ENCODE peak calls at places on chromosomes 7 and 10, in eight cellular contexts. O is PC-9, X is GM23248, D is neural progenitor cell, C is IMR-90, N is GM12878, G is fibroblast of lung, B is mammary epithelial cell. J is an unnamed sample. For H3K27me3 and H4K20me1, the result is how much of the 10 kb centered on the place peaks cover.

GRCh38 chr10:71631007-71631859 is 88.3 kb downstream of the C10orf105 start:
- DNase-seq in O (no peak), X (no peak), D (peak), C (no peak), N (no peak), G (no peak), B (no peak), J (no peak)

GRCh38 chr7:16695621-16696237 is 49.7 kb downstream of the BZW2 start:
- DNase-seq in O (peak), X (peak), D (peak), C (peak), N (no peak), G (peak), B (peak), J (no peak)

GRCh38 chr7:91249506-91250233 is 14.6 kb upstream of the FZD1 start:
- DNase-seq in O (peak), X (peak), D (no peak), C (peak), N (no peak), G (peak), B (peak), J (no peak)

GRCh38 chr7:135160098-135160857 is 10.2 kb downstream of the CYREN start:
- DNase-seq in O (no peak), X (peak), D (no peak), C (peak), N (no peak), G (peak), B (no peak), J (no peak)

GRCh38 chr10:122128357-122128756 is 139.4 kb downstream of the TACC2 start:
- DNase-seq in O (no peak), X (peak), D (no peak), C (peak), N (no peak), G (peak), B (no peak), J (no peak)

GRCh38 chr7:131620673-131621609 is 64.5 kb upstream of the PODXL start:
- DNase-seq in O (no peak), X (no peak), D (peak), C (peak), N (no peak), G (peak), B (peak), J (peak)

GRCh38 chr7:148584154-148584827 is 6.3 kb upstream of the C7orf33 start:
- DNase-seq in O (no peak), X (no peak), D (no peak), C (no peak), N (no peak), G (no peak), B (no peak), J (no peak)

GRCh38 chr10:117609095-117609821 is 66.7 kb downstream of the EMX2 start:
- DNase-seq in O (no peak), X (peak), D (no peak), C (peak), N (no peak), G (peak), B (peak), J (no peak)

GRCh38 chr10:124015991-124016390 is 77.4 kb downstream of the CHST15 start:
- DNase-seq in O (no peak), X (no peak), D (no peak), C (no peak), N (no peak), G (no peak), B (no peak), J (no peak)
- H3K27me3 ChIP-seq in O (under half), X (under half), D (under half), C (under half), N (under half), G (under half), B (under half), J (under half)

GRCh38 chr10:48760983-48761382 is 76.3 kb downstream of the WDFY4 start:
- DNase-seq in O (no peak), X (no peak), D (no peak), C (no peak), N (no peak), G (no peak), B (no peak), J (no peak)
- H4K20me1 ChIP-seq in O (under half), X (under half), D (under half), C (under half), N (under half), G (under half), B (under half), J (under half)

DNA sequence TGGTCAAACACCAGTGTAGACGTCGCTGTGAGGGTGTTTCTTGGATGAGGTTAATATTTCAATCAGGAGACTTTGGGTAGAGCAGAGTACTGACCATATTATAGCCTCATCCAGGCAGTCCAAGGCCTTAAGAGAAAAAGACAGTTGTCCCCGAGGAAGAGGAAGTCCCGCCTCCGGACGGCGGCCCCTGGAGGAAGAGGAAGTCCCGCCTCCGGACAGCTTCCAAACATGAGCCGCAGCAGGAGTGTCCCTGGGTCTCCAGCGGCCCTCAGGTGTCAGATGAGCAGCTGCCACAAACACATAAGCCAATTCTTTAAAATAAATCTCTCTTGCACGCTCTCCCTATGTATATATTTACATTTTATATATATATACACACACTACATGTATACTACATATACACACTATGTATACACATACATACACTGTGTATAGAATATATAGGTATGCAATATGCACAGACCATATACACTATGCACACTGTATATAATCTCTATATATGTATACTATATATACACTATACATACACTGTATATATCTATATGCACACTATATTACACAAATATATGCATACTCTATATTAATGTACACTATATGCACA is 37.5 kb downstream of the PWWP2B start:
- DNase-seq in O (no peak), X (no peak), D (no peak), C (no peak), N (no peak), G (no peak), B (no peak), J (no peak)
- H3K27me3 ChIP-seq in O (under half), X (under half), D (under half), C (under half), N (under half), G (under half), B (under half), J (under half)

GRCh38 chr10:96687317-96688012 is 32.8 kb downstream of the PIK3AP1 start:
- DNase-seq in O (no peak), X (no peak), D (no peak), C (no peak), N (no peak), G (no peak), B (no peak), J (no peak)

GRCh38 chr10:96690755-96691730 is 29.3 kb downstream of the PIK3AP1 start:
- DNase-seq in O (no peak), X (peak), D (no peak), C (peak), N (no peak), G (peak), B (no peak), J (no peak)

GRCh38 chr10:96691761-96692160 is 28.6 kb downstream of the PIK3AP1 start:
- DNase-seq in O (no peak), X (no peak), D (no peak), C (no peak), N (no peak), G (no peak), B (no peak), J (no peak)

GRCh38 chr10:96686514-96686913 is 33.8 kb downstream of the PIK3AP1 start:
- DNase-seq in O (no peak), X (no peak), D (no peak), C (no peak), N (no peak), G (no peak), B (no peak), J (no peak)

DNA sequence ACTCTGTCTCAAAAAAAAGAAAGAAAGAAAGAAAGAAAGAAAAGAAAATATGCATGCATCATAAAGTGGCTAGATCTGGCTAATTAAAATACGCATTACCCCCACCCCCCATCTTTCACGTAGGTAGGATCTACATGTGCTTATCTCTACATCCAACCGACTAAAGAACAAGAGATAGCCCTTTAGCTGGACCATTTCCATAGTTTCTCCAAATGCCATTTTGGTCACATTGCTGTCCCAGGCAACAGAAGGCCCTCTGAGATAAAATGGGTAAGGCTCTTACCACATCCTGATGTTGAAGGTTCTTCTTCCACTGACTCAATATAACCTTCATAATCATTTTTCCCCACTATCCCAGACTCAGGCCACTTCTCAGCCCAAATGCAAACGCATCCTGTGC is 31.5 kb downstream of the PIK3AP1 start:
- DNase-seq in O (no peak), X (no peak), D (no peak), C (no peak), N (no peak), G (no peak), B (no peak), J (no peak)
- H4K20me1 ChIP-seq in O (under half), X (under half), D (under half), C (under half), N (under half), G (under half), B (under half), J (under half)

DNA sequence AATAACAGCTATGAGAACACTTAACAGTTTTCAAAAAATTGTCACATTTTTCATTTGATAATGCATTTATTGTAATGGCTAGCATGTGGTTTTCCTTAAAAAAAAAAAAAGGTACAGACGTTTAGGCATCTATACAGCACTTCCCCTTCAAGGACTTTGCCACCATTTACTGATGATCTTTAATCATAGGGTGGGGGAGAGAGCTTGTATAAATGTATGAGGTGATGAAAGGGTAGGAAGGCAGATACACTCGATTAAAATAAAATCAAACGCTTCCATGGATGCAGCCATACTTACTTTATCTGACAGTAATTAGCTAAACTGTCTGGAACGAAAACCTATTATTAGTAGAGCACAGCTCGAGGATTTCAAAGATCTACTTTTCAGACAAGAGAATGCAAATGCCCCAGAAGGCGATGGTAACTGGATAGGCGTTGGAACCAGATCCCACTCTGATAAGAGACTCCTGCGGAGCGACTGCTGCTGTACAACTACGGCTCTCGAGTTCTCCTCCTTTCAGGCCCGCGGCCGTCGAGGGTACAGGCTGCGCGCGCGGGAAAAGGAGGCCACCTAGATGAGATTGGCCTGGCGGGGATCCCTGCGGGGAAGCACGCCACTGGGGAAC is 3.1 kb upstream of the NKX2-3 start:
- DNase-seq in O (no peak), X (no peak), D (peak), C (no peak), N (no peak), G (no peak), B (no peak), J (no peak)
- H3K27me3 ChIP-seq in O (under half), X (half or more), D (half or more), C (half or more), N (under half), G (half or more), B (half or more), J (half or more)

DNA sequence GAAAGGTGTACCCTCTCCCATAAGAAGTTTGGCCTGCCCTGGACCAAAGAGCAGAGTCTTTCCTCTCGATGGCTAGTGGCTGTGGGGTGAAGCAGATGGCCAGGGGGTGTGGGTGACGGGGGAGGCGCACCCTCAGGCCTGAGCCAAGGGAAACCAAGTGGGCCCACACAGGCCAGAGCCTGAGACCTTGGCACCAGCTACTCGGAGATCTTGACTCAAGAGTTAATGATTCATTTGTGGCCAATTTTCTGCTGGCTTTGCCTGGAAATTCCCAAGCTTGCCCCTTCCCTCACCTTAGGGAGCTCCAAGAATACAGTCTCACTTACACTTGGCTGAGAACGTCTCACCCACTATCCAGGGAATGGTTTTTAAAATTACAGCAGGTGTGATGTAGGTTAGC is 42.7 kb downstream of the ZMIZ1 start:
- DNase-seq in O (no peak), X (peak), D (no peak), C (peak), N (no peak), G (peak), B (peak), J (no peak)
- H4K20me1 ChIP-seq in O (half or more), X (under half), D (half or more), C (half or more), N (under half), G (under half), B (under half), J (under half)

DNA sequence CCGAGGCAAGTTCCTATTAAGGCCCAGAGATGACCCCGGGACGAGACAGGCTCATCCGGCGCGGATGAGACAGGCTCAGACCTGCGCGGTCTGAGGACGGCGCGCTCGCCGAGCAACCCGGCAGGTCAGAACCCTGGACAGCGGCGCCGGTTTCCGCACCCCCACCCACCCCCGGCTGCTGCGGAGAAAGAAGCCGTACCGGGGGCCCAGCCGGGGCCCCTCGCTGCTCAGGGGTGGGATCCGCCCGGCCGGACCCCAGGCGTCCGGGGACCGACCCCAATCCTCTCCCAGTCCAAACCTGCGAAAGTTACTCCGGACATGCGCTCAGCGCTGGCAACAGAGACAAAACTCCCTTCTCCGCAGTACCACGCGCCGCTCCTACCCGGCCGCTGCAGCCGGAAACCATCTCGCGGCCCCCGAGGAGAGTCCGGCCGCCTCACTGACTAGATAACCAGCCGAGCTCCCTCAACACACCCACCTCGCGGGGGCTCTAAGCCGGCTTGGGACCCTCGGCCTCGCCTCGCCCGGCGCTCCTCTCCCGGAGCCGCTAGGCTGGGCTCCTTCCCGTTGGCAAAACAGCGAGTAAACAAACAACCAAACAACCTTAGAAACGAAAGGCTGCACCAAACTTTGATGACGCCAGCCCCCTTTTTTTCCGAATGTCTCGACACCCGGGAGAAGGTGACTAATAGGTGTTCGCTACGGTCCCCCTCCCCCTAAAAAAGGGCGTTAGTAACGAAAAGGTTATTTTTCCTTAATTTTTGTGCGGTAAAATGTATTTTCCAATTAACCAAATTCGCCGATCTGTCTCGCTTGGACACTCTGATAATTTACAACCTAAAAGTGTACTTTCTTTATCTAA is 2.3 kb upstream of the DRGX start:
- DNase-seq in O (no peak), X (peak), D (peak), C (peak), N (no peak), G (peak), B (peak), J (peak)
- H3K27me3 ChIP-seq in O (under half), X (half or more), D (half or more), C (half or more), N (under half), G (half or more), B (half or more), J (half or more)

DNA sequence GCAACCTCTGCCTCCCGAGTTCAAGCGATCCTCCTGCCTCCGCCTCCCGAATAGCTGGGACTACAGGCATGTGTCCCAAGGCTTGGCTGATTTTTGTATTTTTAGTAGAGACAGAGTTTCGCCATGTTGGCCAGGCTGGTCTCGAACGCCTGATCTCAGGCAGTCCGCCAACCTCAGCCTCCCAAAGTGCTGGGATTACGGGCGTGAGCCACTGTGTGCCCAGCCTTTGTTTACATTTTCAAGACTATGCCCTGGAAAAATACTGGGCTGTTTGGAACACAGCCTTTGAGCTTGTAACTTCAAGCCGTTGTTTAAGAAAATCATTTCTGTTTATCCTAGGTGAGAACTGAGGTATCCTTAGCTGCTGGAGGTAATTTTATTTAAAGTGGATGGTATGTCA is 1.9 kb downstream of the ZKSCAN1 start:
- DNase-seq in O (no peak), X (no peak), D (no peak), C (no peak), N (no peak), G (no peak), B (no peak), J (no peak)
- H4K20me1 ChIP-seq in O (under half), X (under half), D (half or more), C (under half), N (under half), G (under half), B (under half), J (under half)